ENCODE peak calls at places on chromosome 11, in nine cellular contexts. J, I, B, T, Z, X, D, U and P are unnamed samples.

GRCh38 chr11:47033439-47033838 is 96.9 kb downstream of the CSTPP1 start:
- DNase-seq in J (no peak), I (no peak), B (no peak), T (no peak), Z (no peak), X (no peak), D (no peak), U (no peak), P (no peak)

GRCh38 chr11:10566257-10566956 is 2.1 kb downstream of the LYVE1 start:
- DNase-seq in J (no peak), I (no peak), B (no peak), T (no peak), Z (no peak), X (no peak), D (no peak), U (no peak), P (no peak)

GRCh38 chr11:105168457-105168856 is 28.9 kb upstream of the CARD18 start:
- DNase-seq in J (no peak), I (no peak), B (no peak), T (no peak), Z (no peak), X (no peak), D (no peak), U (no peak), P (no peak)

GRCh38 chr11:78657968-78658839 is 83.5 kb upstream of the NARS2 start:
- DNase-seq in J (no peak), I (peak), B (no peak), T (no peak), Z (no peak), X (no peak), D (no peak), U (no peak), P (no peak)

GRCh38 chr11:117394221-117394925 is 66.7 kb downstream of the CEP164 start:
- DNase-seq in J (no peak), I (no peak), B (no peak), T (no peak), Z (no peak), X (no peak), D (no peak), U (no peak), P (no peak)

GRCh38 chr11:125402436-125402835 is 93.6 kb downstream of the FEZ1 start:
- DNase-seq in J (peak), I (no peak), B (no peak), T (no peak), Z (no peak), X (no peak), D (no peak), U (no peak), P (no peak)

GRCh38 chr11:2213384-2213842 is 41.8 kb upstream of the TH start:
- DNase-seq in J (no peak), I (peak), B (no peak), T (no peak), Z (peak), X (no peak), D (no peak), U (peak), P (no peak)

GRCh38 chr11:22512457-22512856 is 113.2 kb downstream of the FANCF start:
- DNase-seq in J (no peak), I (no peak), B (no peak), T (no peak), Z (no peak), X (no peak), D (no peak), U (no peak), P (no peak)

GRCh38 chr11:19777342-19778102 is 64.9 kb downstream of the NAV2 start:
- DNase-seq in J (no peak), I (peak), B (no peak), T (no peak), Z (no peak), X (peak), D (no peak), U (no peak), P (no peak)

GRCh38 chr11:134623711-134624110 is 211.7 kb upstream of the B3GAT1 start:
- DNase-seq in J (no peak), I (no peak), B (no peak), T (no peak), Z (no peak), X (no peak), D (no peak), U (no peak), P (no peak)

GRCh38 chr11:15493066-15493465 is 378.3 kb downstream of the INSC start:
- DNase-seq in J (no peak), I (no peak), B (no peak), T (no peak), Z (no peak), X (no peak), D (peak), U (no peak), P (no peak)

GRCh38 chr11:87712802-87713202 is 462.4 kb downstream of the RAB38 start:
- DNase-seq in J (no peak), I (no peak), B (no peak), T (no peak), Z (no peak), X (no peak), D (no peak), U (no peak), P (no peak)

GRCh38 chr11:14424096-14424495 is 65.1 kb upstream of the RRAS2 start:
- DNase-seq in J (no peak), I (no peak), B (no peak), T (no peak), Z (no peak), X (no peak), D (no peak), U (no peak), P (peak)

GRCh38 chr11:113162590-113162961 is 151.8 kb upstream of the TTC12 start:
- DNase-seq in J (peak), I (no peak), B (no peak), T (no peak), Z (no peak), X (no peak), D (no peak), U (no peak), P (no peak)

GRCh38 chr11:115217726-115218311 is 286.4 kb downstream of the CADM1 start:
- DNase-seq in J (no peak), I (no peak), B (no peak), T (no peak), Z (no peak), X (no peak), D (no peak), U (no peak), P (no peak)

GRCh38 chr11:73466643-73467042 is 90.4 kb downstream of the RELT start:
- DNase-seq in J (no peak), I (no peak), B (no peak), T (no peak), Z (no peak), X (no peak), D (no peak), U (no peak), P (no peak)

GRCh38 chr11:77345621-77346020 is 44.1 kb upstream of the GDPD4 start:
- DNase-seq in J (peak), I (no peak), B (no peak), T (no peak), Z (no peak), X (no peak), D (no peak), U (no peak), P (no peak)

GRCh38 chr11:84234011-84234410 is 947.8 kb upstream of the CCDC90B start:
- DNase-seq in J (peak), I (no peak), B (no peak), T (no peak), Z (no peak), X (no peak), D (no peak), U (no peak), P (no peak)

GRCh38 chr11:114678125-114679036 is at the start of gene NXPE2:
- DNase-seq in J (no peak), I (no peak), B (no peak), T (no peak), Z (no peak), X (peak), D (no peak), U (no peak), P (peak)

GRCh38 chr11:123186291-123186690 is 8.8 kb downstream of the CLMP start:
- DNase-seq in J (no peak), I (no peak), B (no peak), T (no peak), Z (no peak), X (peak), D (no peak), U (no peak), P (peak)

GRCh38 chr11:120235024-120235628 is 4.8 kb upstream of the POU2F3 start:
- DNase-seq in J (no peak), I (no peak), B (peak), T (peak), Z (peak), X (peak), D (peak), U (peak), P (peak)

GRCh38 chr11:59787255-59787588 is 23.4 kb downstream of the MRPL16 start:
- DNase-seq in J (no peak), I (no peak), B (no peak), T (no peak), Z (no peak), X (no peak), D (no peak), U (no peak), P (no peak)
- H3K27ac ChIP-seq in J (no peak), I (no peak), B (no peak), T (peak), Z (peak), X (no peak), D (peak), U (no peak), P (peak)

DNA sequence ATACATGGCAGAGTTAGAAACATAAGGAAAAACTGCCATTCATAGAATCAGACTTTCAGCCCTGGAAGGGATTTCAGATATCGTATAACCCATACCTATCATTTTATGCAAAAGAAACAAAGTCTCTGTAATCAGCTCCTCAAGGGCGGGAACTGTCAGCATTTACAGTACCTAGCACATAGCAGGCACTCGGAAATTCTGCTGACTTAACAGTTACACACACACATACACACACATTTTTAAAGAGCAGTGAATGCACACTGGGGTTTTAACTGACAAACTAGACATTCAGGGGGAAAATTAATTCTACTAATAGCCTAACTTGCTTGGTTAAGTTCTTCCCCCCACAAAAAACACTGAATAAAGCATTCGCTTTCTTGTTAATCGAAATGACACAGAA is 8.7 kb downstream of the GNG3 start:
- DNase-seq in J (no peak), I (no peak), B (no peak), T (no peak), Z (no peak), X (no peak), D (no peak), U (no peak), P (no peak)
- H3K27ac ChIP-seq in J (no peak), I (no peak), B (no peak), T (no peak), Z (no peak), X (no peak), D (no peak), U (no peak), P (no peak)

DNA sequence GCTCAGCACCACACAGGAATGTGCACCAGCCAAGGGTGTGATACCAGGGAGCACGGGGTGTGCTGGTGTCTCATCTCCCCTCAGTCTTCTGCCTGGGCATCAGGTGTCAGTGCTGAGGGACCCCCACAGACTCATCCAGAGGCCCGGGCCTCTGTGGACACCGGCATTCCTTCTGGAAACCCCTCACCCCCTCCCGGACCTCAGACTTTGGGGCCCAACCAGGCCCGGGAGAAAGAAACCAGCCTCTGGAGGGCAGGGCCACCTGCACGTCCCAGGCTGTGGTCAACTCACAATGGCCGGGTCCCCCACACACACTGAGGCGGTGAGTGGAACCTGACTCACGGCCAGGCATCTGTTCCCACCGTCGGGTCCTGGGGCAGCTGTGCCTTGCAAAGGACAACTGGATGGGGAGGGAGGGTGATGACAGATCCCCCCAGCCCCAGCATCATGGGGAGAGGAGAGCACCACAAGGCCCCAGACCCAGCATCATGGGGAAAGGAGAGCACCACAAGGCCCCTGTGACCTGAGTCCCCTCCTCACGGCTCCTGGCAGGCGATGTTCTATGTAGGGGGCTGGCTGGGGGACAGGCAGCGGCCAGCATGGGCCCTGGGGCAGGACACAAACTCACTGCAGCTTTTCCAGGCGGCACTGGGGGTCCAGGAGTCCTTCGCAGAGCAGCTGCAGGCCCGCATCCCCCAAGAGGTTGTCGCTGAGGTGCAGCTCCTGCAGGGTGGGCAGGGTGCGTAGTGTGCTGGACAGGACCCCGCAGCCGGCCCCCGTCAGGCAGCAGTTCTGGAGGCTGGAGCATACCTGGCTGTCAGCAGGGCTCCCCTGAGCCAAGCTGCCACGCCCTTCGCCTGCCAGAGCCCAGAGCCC is 7.6 kb downstream of the RNH1 start:
- DNase-seq in J (no peak), I (no peak), B (no peak), T (peak), Z (no peak), X (no peak), D (no peak), U (no peak), P (no peak)
- H3K27ac ChIP-seq in J (no peak), I (no peak), B (no peak), T (no peak), Z (no peak), X (peak), D (no peak), U (no peak), P (no peak)

GRCh38 chr11:69962152-69962551 is 116.0 kb upstream of the ANO1 start:
- DNase-seq in J (no peak), I (no peak), B (no peak), T (no peak), Z (no peak), X (peak), D (peak), U (no peak), P (peak)
- H3K27ac ChIP-seq in J (no peak), I (no peak), B (no peak), T (no peak), Z (no peak), X (no peak), D (peak), U (no peak), P (no peak)

DNA sequence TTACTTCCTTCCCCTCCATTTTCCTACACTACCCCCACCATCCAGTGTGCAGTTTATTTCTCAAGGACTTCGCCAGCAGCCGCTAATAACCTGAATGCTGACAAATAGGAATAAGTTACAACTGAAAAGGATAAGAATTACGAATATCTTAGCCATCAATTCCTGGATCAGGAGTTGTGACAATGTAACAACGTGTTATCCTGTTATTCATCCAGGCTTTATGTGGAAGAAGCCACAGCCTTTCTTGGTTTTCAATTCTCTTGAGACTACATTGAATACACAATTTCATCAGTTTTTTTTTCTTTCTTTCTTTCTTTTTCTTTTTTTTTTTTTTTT is 5.8 kb downstream of the HBG1 start:
- DNase-seq in J (no peak), I (no peak), B (no peak), T (no peak), Z (no peak), X (no peak), D (no peak), U (no peak), P (no peak)
- H3K27ac ChIP-seq in J (no peak), I (no peak), B (no peak), T (no peak), Z (no peak), X (no peak), D (no peak), U (no peak), P (no peak)

DNA sequence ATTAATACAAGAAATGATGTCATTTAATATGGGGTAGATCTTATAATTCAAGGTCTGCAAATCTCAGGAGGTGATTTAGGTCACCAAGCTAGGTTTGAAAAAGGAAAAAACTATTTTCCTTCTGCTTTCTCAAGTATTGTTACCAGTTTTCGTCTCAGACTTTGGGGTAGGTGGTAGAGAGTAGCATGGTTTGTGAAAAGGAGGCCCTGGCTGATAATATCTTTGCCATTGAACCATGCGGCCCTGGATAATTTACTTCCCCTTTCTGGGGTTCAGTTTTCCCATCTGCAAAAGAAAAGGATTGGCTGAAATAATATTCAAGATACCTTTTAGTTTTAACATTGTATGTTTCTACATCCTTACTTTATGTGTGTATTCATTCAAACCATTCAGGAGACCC is 92.1 kb downstream of the WNT11 start:
- DNase-seq in J (no peak), I (no peak), B (no peak), T (no peak), Z (no peak), X (no peak), D (no peak), U (no peak), P (no peak)
- H3K27ac ChIP-seq in J (no peak), I (no peak), B (no peak), T (no peak), Z (no peak), X (no peak), D (no peak), U (no peak), P (no peak)

DNA sequence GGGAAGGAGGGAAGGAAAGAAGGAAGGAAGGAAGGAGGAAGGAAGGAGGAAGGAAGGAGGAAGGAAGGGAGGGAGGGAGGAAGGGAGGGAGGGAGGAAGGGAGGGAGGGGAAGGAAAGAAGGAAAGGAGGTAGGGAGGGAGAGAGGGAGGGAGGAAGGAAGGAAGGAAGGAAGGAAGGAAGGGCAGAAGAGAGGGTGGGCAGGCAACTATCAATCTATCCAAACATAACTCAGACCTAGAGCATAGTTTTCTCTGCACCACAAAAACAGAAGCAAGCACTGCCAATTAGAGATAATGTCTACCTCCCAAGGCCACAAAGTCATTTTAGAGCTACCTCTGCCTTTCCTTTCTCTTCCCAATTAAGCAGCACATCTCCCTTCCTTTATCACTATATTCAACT is 109.1 kb downstream of the ETS1 start:
- DNase-seq in J (no peak), I (no peak), B (no peak), T (no peak), Z (no peak), X (no peak), D (no peak), U (no peak), P (no peak)
- H3K27ac ChIP-seq in J (no peak), I (no peak), B (peak), T (no peak), Z (no peak), X (no peak), D (no peak), U (peak), P (no peak)

GRCh38 chr11:660281-660680 is 23.2 kb downstream of the DRD4 start:
- DNase-seq in J (no peak), I (no peak), B (no peak), T (no peak), Z (no peak), X (no peak), D (no peak), U (no peak), P (no peak)

GRCh38 chr11:660681-661444 is 23.8 kb downstream of the DRD4 start:
- DNase-seq in J (no peak), I (no peak), B (no peak), T (no peak), Z (no peak), X (no peak), D (no peak), U (no peak), P (no peak)

GRCh38 chr11:665707-666281 is 28.7 kb downstream of the DRD4 start:
- DNase-seq in J (no peak), I (no peak), B (no peak), T (no peak), Z (no peak), X (no peak), D (no peak), U (no peak), P (no peak)

GRCh38 chr11:662689-663274 is 25.7 kb downstream of the DRD4 start:
- DNase-seq in J (peak), I (no peak), B (no peak), T (peak), Z (no peak), X (peak), D (peak), U (peak), P (no peak)

DNA sequence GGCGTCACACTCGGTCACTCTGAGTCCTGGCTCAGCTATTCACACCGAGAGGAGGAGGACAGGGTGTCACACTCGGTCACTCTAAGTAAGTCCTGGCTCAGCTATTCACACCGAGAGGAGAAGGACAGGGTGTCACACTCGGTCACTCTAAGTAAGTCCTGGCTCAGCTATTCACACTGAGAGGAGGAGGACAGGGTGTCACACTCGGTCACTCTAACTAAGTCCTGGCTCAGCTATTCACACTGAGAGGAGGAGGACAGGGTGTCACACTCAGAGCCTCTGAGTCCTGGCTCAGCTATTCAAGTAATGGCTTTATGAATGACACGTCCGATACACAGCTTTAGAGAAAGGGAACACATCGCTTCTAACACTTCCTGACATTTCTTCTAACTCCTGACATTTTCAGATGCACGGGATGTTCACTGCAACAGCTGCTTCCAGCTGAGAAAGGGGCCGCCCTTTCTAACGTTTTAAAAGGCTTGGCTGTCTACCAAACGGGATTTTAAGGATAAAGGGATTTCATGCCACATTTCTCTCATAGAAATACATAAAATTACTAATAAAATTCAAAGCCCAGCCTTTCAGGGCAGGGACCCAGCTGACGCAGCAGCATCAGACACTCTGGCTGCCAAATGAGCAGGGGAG is 28.1 kb downstream of the DRD4 start:
- DNase-seq in J (peak), I (no peak), B (no peak), T (no peak), Z (no peak), X (no peak), D (no peak), U (no peak), P (no peak)
- H3K27ac ChIP-seq in J (peak), I (no peak), B (no peak), T (no peak), Z (no peak), X (peak), D (no peak), U (peak), P (no peak)

DNA sequence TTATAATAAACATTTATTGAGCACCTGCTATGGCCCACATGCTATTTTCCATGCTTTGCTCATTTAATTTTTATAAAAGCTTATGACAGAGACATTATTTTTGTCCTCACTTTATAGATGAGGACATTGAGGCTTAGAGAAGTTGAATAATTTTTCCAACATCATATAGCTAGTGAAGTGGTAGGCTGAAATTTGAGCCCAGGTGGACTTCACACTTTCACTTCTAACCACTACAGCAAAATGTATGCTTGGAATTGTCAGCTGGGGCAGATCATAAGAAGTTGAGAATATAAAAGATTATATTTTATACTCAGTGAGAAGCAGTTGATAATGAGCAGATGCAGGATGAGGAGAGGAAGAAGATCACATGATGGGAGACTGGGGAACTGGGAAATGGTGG is 146.1 kb downstream of the LDLRAD3 start:
- DNase-seq in J (no peak), I (no peak), B (no peak), T (no peak), Z (no peak), X (no peak), D (no peak), U (no peak), P (no peak)
- H3K27ac ChIP-seq in J (no peak), I (no peak), B (no peak), T (no peak), Z (no peak), X (no peak), D (no peak), U (no peak), P (no peak)